ENCODE peak calls at places on chromosomes 2 and 18, in nine cellular contexts. Q is CD4-positive, alpha-beta memory T cell; Y is Calu3; S is T-helper 17 cell; N is ELR; T is germinal center; G is hepatic stellate cell; B is adrenal gland; J is GM10248. V is an unnamed sample.

GRCh38 chr2:83587309-83587708 is 871.8 kb downstream of the SUCLG1 start:
- DNase-seq in Q (no peak), Y (no peak), S (no peak), N (peak), T (no peak), G (no peak), B (no peak), J (no peak), V (no peak)

GRCh38 chr2:157420771-157421323 is 23.0 kb downstream of the CYTIP start:
- DNase-seq in Q (no peak), Y (no peak), S (no peak), N (peak), T (no peak), G (peak), B (no peak), J (no peak), V (peak)

GRCh38 chr2:229857634-229858033 is 64.2 kb downstream of the TRIP12 start:
- DNase-seq in Q (no peak), Y (no peak), S (no peak), N (no peak), T (no peak), G (peak), B (no peak), J (no peak), V (no peak)

GRCh38 chr2:177622516-177622915 is 229.9 kb downstream of the AGPS start:
- DNase-seq in Q (no peak), Y (no peak), S (no peak), N (peak), T (no peak), G (peak), B (no peak), J (no peak), V (no peak)

GRCh38 chr18:61991201-61991600 is 98.4 kb upstream of the RNF152 start:
- DNase-seq in Q (no peak), Y (no peak), S (no peak), N (peak), T (no peak), G (peak), B (no peak), J (no peak), V (no peak)

GRCh38 chr2:120398051-120398960 is 52.4 kb downstream of the INHBB start:
- DNase-seq in Q (no peak), Y (no peak), S (no peak), N (peak), T (no peak), G (peak), B (no peak), J (no peak), V (peak)

GRCh38 chr2:207330912-207331311 is 165.2 kb upstream of the KLF7 start:
- DNase-seq in Q (no peak), Y (no peak), S (no peak), N (peak), T (no peak), G (peak), B (peak), J (peak), V (peak)

GRCh38 chr2:62972601-62973000 is 78.0 kb upstream of the OTX1 start:
- DNase-seq in Q (no peak), Y (no peak), S (no peak), N (no peak), T (no peak), G (no peak), B (no peak), J (no peak), V (no peak)

GRCh38 chr18:24683965-24684364 is 223.5 kb downstream of the HRH4 start:
- DNase-seq in Q (no peak), Y (no peak), S (no peak), N (no peak), T (peak), G (no peak), B (no peak), J (no peak), V (no peak)

GRCh38 chr2:8303322-8303832 is 378.5 kb upstream of the ID2 start:
- DNase-seq in Q (peak), Y (no peak), S (peak), N (no peak), T (peak), G (no peak), B (peak), J (peak), V (no peak)